ENCODE peak calls at places on chromosomes 12 and 14, in seven cellular contexts. One of them, this sample, is unnamed.
A peak's percentile ranks its signal among the peaks of the same experiment; 100 is the strongest.

GRCh38 chr12:62631531-62632520 is 165.2 kb downstream of the MON2 start:
- DNase-seq in aorta: peak; percentile 87
- DNase-seq in upper lobe of left lung: peak; percentile 78
- DNase-seq in IMR-90: peak; percentile 61
- DNase-seq in breast epithelium: peak; percentile 69
- DNase-seq in ovary: peak; percentile 62
- DNase-seq in HCT116: no peak
- DNase-seq in this sample: peak; percentile 80

GRCh38 chr12:123681605-123682004 is 10.7 kb downstream of the TCTN2 start:
- DNase-seq in breast epithelium: no peak
- DNase-seq in aorta: no peak
- DNase-seq in upper lobe of left lung: no peak
- DNase-seq in ovary: no peak
- DNase-seq in HCT116: no peak
- DNase-seq in IMR-90: no peak
- DNase-seq in this sample: no peak

GRCh38 chr12:48454675-48455074 is 17.7 kb upstream of the ANP32D start:
- DNase-seq in ovary: no peak
- DNase-seq in upper lobe of left lung: no peak
- DNase-seq in aorta: no peak
- DNase-seq in HCT116: peak; percentile 31
- DNase-seq in IMR-90: peak; percentile 8
- DNase-seq in breast epithelium: no peak
- DNase-seq in this sample: no peak

GRCh38 chr12:67617619-67618018 is 30.9 kb upstream of the DYRK2 start:
- DNase-seq in upper lobe of left lung: no peak
- DNase-seq in breast epithelium: no peak
- DNase-seq in aorta: no peak
- DNase-seq in ovary: no peak
- DNase-seq in HCT116: no peak
- DNase-seq in IMR-90: no peak
- DNase-seq in this sample: no peak

GRCh38 chr12:116075251-116075650 is 202.2 kb downstream of the MED13L start:
- DNase-seq in IMR-90: no peak
- DNase-seq in HCT116: no peak
- DNase-seq in ovary: no peak
- DNase-seq in upper lobe of left lung: no peak
- DNase-seq in breast epithelium: no peak
- DNase-seq in aorta: no peak
- DNase-seq in this sample: no peak

GRCh38 chr14:100807496-100807895 is 18.4 kb upstream of the MEG3 start:
- DNase-seq in IMR-90: no peak
- DNase-seq in upper lobe of left lung: no peak
- DNase-seq in HCT116: no peak
- DNase-seq in ovary: no peak
- DNase-seq in breast epithelium: no peak
- DNase-seq in aorta: peak; percentile 38
- DNase-seq in this sample: no peak

GRCh38 chr14:73610692-73611091 is 1.6 kb upstream of the ACOT6 start:
- DNase-seq in HCT116: no peak
- DNase-seq in IMR-90: peak; percentile 22
- DNase-seq in breast epithelium: no peak
- DNase-seq in ovary: no peak
- DNase-seq in upper lobe of left lung: no peak
- DNase-seq in aorta: no peak
- DNase-seq in this sample: peak; percentile 59

GRCh38 chr12:70043490-70044138 is 199.6 kb upstream of the CNOT2 start:
- DNase-seq in upper lobe of left lung: no peak
- DNase-seq in ovary: no peak
- DNase-seq in breast epithelium: no peak
- DNase-seq in HCT116: no peak
- DNase-seq in aorta: no peak
- DNase-seq in IMR-90: no peak
- DNase-seq in this sample: no peak

GRCh38 chr12:28961948-28962384 is 187.1 kb upstream of the FAR2 start:
- DNase-seq in upper lobe of left lung: no peak
- DNase-seq in aorta: no peak
- DNase-seq in IMR-90: no peak
- DNase-seq in HCT116: no peak
- DNase-seq in breast epithelium: no peak
- DNase-seq in ovary: no peak
- DNase-seq in this sample: no peak

GRCh38 chr12:106133136-106134087 is 5.3 kb downstream of the NUAK1 start:
- DNase-seq in upper lobe of left lung: no peak
- DNase-seq in HCT116: no peak
- DNase-seq in IMR-90: peak; percentile 54
- DNase-seq in ovary: no peak
- DNase-seq in breast epithelium: no peak
- DNase-seq in aorta: no peak
- DNase-seq in this sample: no peak

GRCh38 chr14:60253649-60254048 is 4.6 kb downstream of the PPM1A start:
- DNase-seq in breast epithelium: no peak
- DNase-seq in ovary: no peak
- DNase-seq in aorta: no peak
- DNase-seq in upper lobe of left lung: no peak
- DNase-seq in IMR-90: no peak
- DNase-seq in HCT116: no peak
- DNase-seq in this sample: no peak

GRCh38 chr12:89157413-89157812 is 194.9 kb downstream of the DUSP6 start:
- DNase-seq in IMR-90: no peak
- DNase-seq in aorta: no peak
- DNase-seq in ovary: no peak
- DNase-seq in HCT116: no peak
- DNase-seq in upper lobe of left lung: no peak
- DNase-seq in breast epithelium: no peak
- DNase-seq in this sample: no peak

GRCh38 chr12:30810918-30811317 is 56.2 kb upstream of the CAPRIN2 start:
- DNase-seq in upper lobe of left lung: no peak
- DNase-seq in aorta: no peak
- DNase-seq in ovary: no peak
- DNase-seq in breast epithelium: no peak
- DNase-seq in IMR-90: no peak
- DNase-seq in HCT116: no peak
- DNase-seq in this sample: no peak

GRCh38 chr12:62846506-62846905 is 88.4 kb downstream of the PPM1H start:
- DNase-seq in upper lobe of left lung: no peak
- DNase-seq in aorta: no peak
- DNase-seq in ovary: no peak
- DNase-seq in IMR-90: peak; percentile 60
- DNase-seq in HCT116: no peak
- DNase-seq in breast epithelium: no peak
- DNase-seq in this sample: no peak

GRCh38 chr14:53391631-53392030 is 238.5 kb upstream of the DDHD1 start:
- DNase-seq in aorta: no peak
- DNase-seq in upper lobe of left lung: no peak
- DNase-seq in ovary: no peak
- DNase-seq in breast epithelium: no peak
- DNase-seq in IMR-90: peak; percentile 90
- DNase-seq in HCT116: peak; percentile 88
- DNase-seq in this sample: no peak

GRCh38 chr12:62191747-62192485 is 68.3 kb upstream of the USP15 start:
- DNase-seq in HCT116: no peak
- DNase-seq in upper lobe of left lung: no peak
- DNase-seq in breast epithelium: no peak
- DNase-seq in IMR-90: no peak
- DNase-seq in ovary: peak; percentile 19
- DNase-seq in aorta: peak; percentile 79
- DNase-seq in this sample: peak; percentile 48

GRCh38 chr12:11324426-11324825 is 14.2 kb upstream of the PRB4 start:
- DNase-seq in upper lobe of left lung: no peak
- DNase-seq in breast epithelium: no peak
- DNase-seq in aorta: no peak
- DNase-seq in ovary: no peak
- DNase-seq in IMR-90: no peak
- DNase-seq in HCT116: no peak
- DNase-seq in this sample: no peak

GRCh38 chr12:25677180-25677937 is 124.3 kb upstream of the LMNTD1 start:
- DNase-seq in IMR-90: no peak
- DNase-seq in upper lobe of left lung: no peak
- DNase-seq in HCT116: no peak
- DNase-seq in breast epithelium: no peak
- DNase-seq in aorta: no peak
- DNase-seq in ovary: no peak
- DNase-seq in this sample: no peak

GRCh38 chr14:70885343-70886014 is 21.8 kb upstream of the PCNX1 start:
- DNase-seq in breast epithelium: no peak
- DNase-seq in ovary: no peak
- DNase-seq in IMR-90: no peak
- DNase-seq in HCT116: no peak
- DNase-seq in upper lobe of left lung: no peak
- DNase-seq in aorta: no peak
- DNase-seq in this sample: peak; percentile 21

GRCh38 chr14:77554816-77555599 is 56.4 kb upstream of the ISM2 start:
- DNase-seq in breast epithelium: no peak
- DNase-seq in upper lobe of left lung: no peak
- DNase-seq in HCT116: no peak
- DNase-seq in ovary: no peak
- DNase-seq in IMR-90: no peak
- DNase-seq in aorta: no peak
- DNase-seq in this sample: no peak

GRCh38 chr14:56002876-56003625 is 115.2 kb upstream of the PELI2 start:
- DNase-seq in aorta: no peak
- DNase-seq in upper lobe of left lung: no peak
- DNase-seq in HCT116: no peak
- DNase-seq in IMR-90: no peak
- DNase-seq in breast epithelium: no peak
- DNase-seq in ovary: no peak
- DNase-seq in this sample: no peak

GRCh38 chr12:98838282-98838681 is 193.2 kb downstream of the APAF1 start:
- DNase-seq in upper lobe of left lung: no peak
- DNase-seq in breast epithelium: no peak
- DNase-seq in HCT116: no peak
- DNase-seq in ovary: peak; percentile 15
- DNase-seq in IMR-90: peak; percentile 2
- DNase-seq in aorta: no peak
- DNase-seq in this sample: no peak

GRCh38 chr12:131077931-131078391 is 124.3 kb downstream of the ADGRD1 start:
- DNase-seq in IMR-90: no peak
- DNase-seq in HCT116: no peak
- DNase-seq in breast epithelium: no peak
- DNase-seq in upper lobe of left lung: no peak
- DNase-seq in ovary: peak; percentile 2
- DNase-seq in aorta: peak; percentile 52
- DNase-seq in this sample: peak; percentile 36

GRCh38 chr12:52025301-52026172 is 18.8 kb downstream of the TAMALIN start:
- DNase-seq in ovary: peak; percentile 83
- DNase-seq in HCT116: peak; percentile 86
- DNase-seq in breast epithelium: peak; percentile 84
- DNase-seq in aorta: peak; percentile 89
- DNase-seq in IMR-90: peak; percentile 77
- DNase-seq in upper lobe of left lung: peak; percentile 85
- DNase-seq in this sample: peak; percentile 82
- H3K4me1 ChIP-seq in ovary: peaks cover 8% of the 10 kb centered on the region
- H3K4me1 ChIP-seq in HCT116: peaks cover 64% of the 10 kb centered on the region
- H3K4me1 ChIP-seq in breast epithelium: no peaks in the 10 kb centered on the region
- H3K4me1 ChIP-seq in aorta: no peaks in the 10 kb centered on the region
- H3K4me1 ChIP-seq in IMR-90: peaks cover 6% of the 10 kb centered on the region
- H3K4me1 ChIP-seq in upper lobe of left lung: peaks cover 34% of the 10 kb centered on the region
- H3K4me1 ChIP-seq in this sample: no peaks in the 10 kb centered on the region

DNA sequence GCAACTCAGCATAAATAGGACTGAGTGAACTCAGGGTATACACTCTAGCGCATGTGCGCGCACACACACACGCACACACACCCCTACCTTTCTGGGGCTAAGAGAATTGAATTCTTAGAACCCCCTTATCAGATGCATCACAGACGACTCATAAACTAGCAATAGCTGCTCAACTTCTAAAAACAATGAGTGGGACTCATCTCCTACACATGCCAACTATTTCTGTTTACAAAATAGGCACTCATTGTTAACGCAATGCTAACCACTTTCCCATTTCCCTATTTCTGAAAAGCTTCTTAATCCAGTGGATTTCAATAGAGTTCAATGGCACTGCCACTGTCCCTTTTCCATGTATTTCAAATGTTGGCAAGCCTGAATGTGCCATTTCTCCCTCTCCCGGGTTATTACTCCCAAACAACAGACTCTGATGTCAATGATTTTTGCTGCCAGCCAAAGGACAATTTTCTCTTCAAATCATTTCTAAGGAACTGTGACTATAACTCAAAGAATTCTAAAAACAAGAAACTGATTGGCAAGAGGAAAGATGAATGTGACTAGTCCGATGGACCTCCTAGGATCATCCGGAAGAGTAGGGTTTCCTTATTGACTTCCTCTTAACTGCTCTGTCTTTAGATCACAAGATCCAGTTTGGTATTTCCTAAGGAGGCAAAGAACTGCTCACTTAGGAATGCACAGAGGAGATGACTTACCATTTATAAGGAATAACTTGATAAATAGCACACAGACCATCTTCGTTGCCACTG is 48.8 kb downstream of the SLC38A1 start:
- DNase-seq in upper lobe of left lung: no peak
- DNase-seq in HCT116: peak; percentile 68
- DNase-seq in ovary: no peak
- DNase-seq in IMR-90: peak; percentile 86
- DNase-seq in aorta: no peak
- DNase-seq in breast epithelium: no peak
- DNase-seq in this sample: no peak
- H3K4me1 ChIP-seq in upper lobe of left lung: peaks cover 20% of the 10 kb centered on the region
- H3K4me1 ChIP-seq in HCT116: peaks cover 47% of the 10 kb centered on the region
- H3K4me1 ChIP-seq in ovary: no peaks in the 10 kb centered on the region
- H3K4me1 ChIP-seq in IMR-90: peaks cover 9% of the 10 kb centered on the region
- H3K4me1 ChIP-seq in aorta: peaks cover 3% of the 10 kb centered on the region
- H3K4me1 ChIP-seq in breast epithelium: no peaks in the 10 kb centered on the region
- H3K4me1 ChIP-seq in this sample: no peaks in the 10 kb centered on the region

GRCh38 chr14:95329941-95330340 is 10.2 kb upstream of the CLMN start:
- DNase-seq in ovary: no peak
- DNase-seq in upper lobe of left lung: peak; percentile 2
- DNase-seq in aorta: no peak
- DNase-seq in IMR-90: no peak
- DNase-seq in breast epithelium: no peak
- DNase-seq in HCT116: no peak
- DNase-seq in this sample: no peak

GRCh38 chr14:95326987-95327386 is 7.3 kb upstream of the CLMN start:
- DNase-seq in aorta: no peak
- DNase-seq in breast epithelium: no peak
- DNase-seq in IMR-90: no peak
- DNase-seq in upper lobe of left lung: no peak
- DNase-seq in HCT116: no peak
- DNase-seq in ovary: no peak
- DNase-seq in this sample: no peak

GRCh38 chr14:95330591-95331370 is 11.1 kb upstream of the CLMN start:
- DNase-seq in IMR-90: no peak
- DNase-seq in upper lobe of left lung: no peak
- DNase-seq in breast epithelium: no peak
- DNase-seq in HCT116: no peak
- DNase-seq in ovary: no peak
- DNase-seq in aorta: no peak
- DNase-seq in this sample: no peak

GRCh38 chr14:95328876-95329503 is 9.3 kb upstream of the CLMN start:
- DNase-seq in ovary: no peak
- DNase-seq in aorta: no peak
- DNase-seq in IMR-90: no peak
- DNase-seq in breast epithelium: no peak
- DNase-seq in upper lobe of left lung: no peak
- DNase-seq in HCT116: no peak
- DNase-seq in this sample: no peak

GRCh38 chr14:95327558-95328374 is 8.1 kb upstream of the CLMN start:
- DNase-seq in HCT116: no peak
- DNase-seq in upper lobe of left lung: no peak
- DNase-seq in ovary: no peak
- DNase-seq in IMR-90: no peak
- DNase-seq in breast epithelium: no peak
- DNase-seq in aorta: no peak
- DNase-seq in this sample: no peak
- H3K4me1 ChIP-seq in HCT116: no peaks in the 10 kb centered on the region
- H3K4me1 ChIP-seq in upper lobe of left lung: no peaks in the 10 kb centered on the region
- H3K4me1 ChIP-seq in ovary: no peaks in the 10 kb centered on the region
- H3K4me1 ChIP-seq in IMR-90: no peaks in the 10 kb centered on the region
- H3K4me1 ChIP-seq in breast epithelium: no peaks in the 10 kb centered on the region
- H3K4me1 ChIP-seq in aorta: no peaks in the 10 kb centered on the region
- H3K4me1 ChIP-seq in this sample: no peaks in the 10 kb centered on the region

GRCh38 chr14:69049675-69050074 is 70.6 kb upstream of the ACTN1 start:
- DNase-seq in HCT116: no peak
- DNase-seq in upper lobe of left lung: no peak
- DNase-seq in IMR-90: peak; percentile 93
- DNase-seq in aorta: no peak
- DNase-seq in breast epithelium: no peak
- DNase-seq in ovary: peak; percentile 56
- DNase-seq in this sample: peak; percentile 69
- H3K4me1 ChIP-seq in HCT116: no peaks in the 10 kb centered on the region
- H3K4me1 ChIP-seq in upper lobe of left lung: peaks cover 84% of the 10 kb centered on the region
- H3K4me1 ChIP-seq in IMR-90: peaks cover 34% of the 10 kb centered on the region
- H3K4me1 ChIP-seq in aorta: peaks cover 2% of the 10 kb centered on the region
- H3K4me1 ChIP-seq in breast epithelium: peaks cover 22% of the 10 kb centered on the region
- H3K4me1 ChIP-seq in ovary: peaks cover 43% of the 10 kb centered on the region
- H3K4me1 ChIP-seq in this sample: peaks cover 48% of the 10 kb centered on the region